ENCODE peak calls at places on chromosomes 6 and 20, in seven cellular contexts. K is CD8-positive, alpha-beta T cell; H is brain microvascular endothelial cell; G is fibroblast of lung; E is BJ; I is tibial nerve; L is IMR-90. S is an unnamed sample.

GRCh38 chr6:169487579-169488205 is 214.1 kb downstream of the WDR27 start:
- DNase-seq in I (no peak), K (no peak), H (no peak), G (peak), L (peak), E (no peak), S (no peak)

GRCh38 chr6:129835691-129836090 is 25.4 kb downstream of the TMEM244 start:
- DNase-seq in K (no peak), L (peak), E (no peak), H (peak), I (no peak), G (peak), S (no peak)

GRCh38 chr20:5078399-5078958 is 41.3 kb downstream of the PCNA start:
- DNase-seq in G (peak), L (peak), H (peak), K (peak), I (peak), E (no peak), S (no peak)

GRCh38 chr20:35344354-35344837 is 52.2 kb upstream of the FAM83C start:
- DNase-seq in H (peak), G (peak), K (no peak), L (peak), I (no peak), E (no peak), S (no peak)

GRCh38 chr6:118708055-118708454 is 56.7 kb upstream of the CEP85L start:
- DNase-seq in G (peak), I (no peak), H (peak), E (no peak), K (peak), L (peak), S (no peak)

GRCh38 chr20:63619505-63619904 is 7.4 kb downstream of the GMEB2 start:
- DNase-seq in E (no peak), G (no peak), L (no peak), H (no peak), I (no peak), K (no peak), S (no peak)

GRCh38 chr20:64191002-64191401 is 26.8 kb downstream of the MYT1 start:
- DNase-seq in L (no peak), G (no peak), I (no peak), E (no peak), K (no peak), H (no peak), S (no peak)

GRCh38 chr20:17960927-17961599 is 7.5 kb downstream of the SNX5 start:
- DNase-seq in H (no peak), G (peak), L (peak), K (no peak), E (no peak), I (no peak), S (no peak)

GRCh38 chr6:16712250-16712930 is 48.9 kb downstream of the ATXN1 start:
- DNase-seq in G (no peak), K (peak), E (no peak), L (no peak), H (no peak), I (no peak), S (no peak)

GRCh38 chr6:41724638-41725501 is 10.5 kb downstream of the TFEB start:
- DNase-seq in E (no peak), G (no peak), I (no peak), L (no peak), H (no peak), K (no peak), S (no peak)

GRCh38 chr6:148629910-148630470 is 116.8 kb upstream of the UST start:
- DNase-seq in E (no peak), G (no peak), I (no peak), H (no peak), K (no peak), L (no peak), S (no peak)

GRCh38 chr6:71279740-71280139 is 8.9 kb upstream of the OGFRL1 start:
- DNase-seq in G (no peak), K (no peak), H (no peak), I (no peak), E (no peak), L (no peak), S (no peak)

GRCh38 chr6:28160233-28160632 is 18.6 kb downstream of the ZKSCAN8 start:
- DNase-seq in H (no peak), I (no peak), K (no peak), G (no peak), E (no peak), L (no peak), S (no peak)

GRCh38 chr6:34671801-34672656 is 24.5 kb downstream of the ILRUN start:
- DNase-seq in E (no peak), L (peak), H (no peak), K (peak), I (no peak), G (peak), S (no peak)

GRCh38 chr6:90190752-90191393 is 105.8 kb downstream of the BACH2 start:
- DNase-seq in I (no peak), K (no peak), L (no peak), E (no peak), G (no peak), H (no peak), S (no peak)

GRCh38 chr6:489762-490161 is 98.2 kb downstream of the IRF4 start:
- DNase-seq in L (no peak), K (no peak), E (no peak), G (no peak), I (no peak), H (no peak), S (no peak)

GRCh38 chr6:128569737-128570438 is 49.5 kb upstream of the PTPRK start:
- DNase-seq in E (peak), H (peak), G (peak), K (no peak), L (peak), I (no peak), S (peak)

GRCh38 chr6:110484321-110484720 is 7.9 kb upstream of the SLC22A16 start:
- DNase-seq in L (no peak), G (no peak), H (no peak), K (no peak), I (no peak), E (no peak), S (no peak)

GRCh38 chr6:70394518-70395300 is 18.6 kb upstream of the FAM135A start:
- DNase-seq in E (no peak), K (no peak), G (no peak), L (no peak), I (no peak), H (no peak), S (no peak)

GRCh38 chr6:72132851-72133250 is 246.5 kb downstream of the RIMS1 start:
- DNase-seq in I (no peak), K (no peak), H (no peak), G (no peak), E (no peak), L (no peak), S (no peak)

GRCh38 chr6:150231456-150231855 is 88.6 kb downstream of the PPP1R14C start:
- DNase-seq in E (no peak), G (peak), K (no peak), L (peak), H (peak), I (no peak), S (no peak)

GRCh38 chr20:58078741-58079522 is 149.5 kb downstream of the ANKRD60 start:
- DNase-seq in H (peak), E (no peak), L (no peak), G (peak), I (no peak), K (no peak), S (peak)

DNA sequence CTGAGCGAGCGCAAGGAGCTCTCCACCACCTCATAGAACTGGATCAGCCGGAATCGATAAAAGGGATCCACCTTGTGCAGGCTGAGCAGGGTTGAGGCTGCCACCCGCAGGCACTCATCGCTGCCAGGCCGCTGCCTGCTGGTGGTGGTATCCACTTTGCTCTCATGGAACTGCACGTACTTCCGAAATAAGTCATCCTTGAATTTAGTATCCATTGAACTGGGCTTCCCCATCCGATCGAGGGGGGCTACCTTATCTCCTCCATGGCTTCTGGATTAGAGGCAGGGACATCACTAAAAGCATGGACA is 7.1 kb downstream of the SPATA2 start:
- DNase-seq in K (no peak), H (no peak), E (no peak), I (no peak), L (no peak), G (no peak), S (no peak)
- TF ChIP-seq CTCF in K (no peak), H (no peak), E (no peak), I (no peak), L (no peak), G (no peak), S (no peak)

GRCh38 chr20:50187403-50188051 is 3.1 kb upstream of the CEBPB start:
- DNase-seq in I (peak), H (peak), K (no peak), L (peak), E (no peak), G (peak), S (no peak)
- H3K4me3 ChIP-seq in I (no peak), H (no peak), K (no peak), L (no peak), E (no peak), G (no peak), S (no peak)

GRCh38 chr20:1199981-1200380 is 3.3 kb upstream of the C20orf202 start:
- DNase-seq in H (no peak), E (no peak), G (no peak), K (no peak), L (no peak), I (no peak), S (no peak)
- TF ChIP-seq CTCF in H (no peak), E (no peak), G (no peak), K (no peak), L (no peak), I (no peak), S (no peak)

GRCh38 chr6:10412948-10413849 is 1.7 kb downstream of the TFAP2A start:
- DNase-seq in L (no peak), G (no peak), K (no peak), I (no peak), E (no peak), H (no peak), S (no peak)

GRCh38 chr6:10415593-10416480 is 963 bp upstream of the TFAP2A start:
- DNase-seq in K (no peak), G (no peak), H (no peak), I (no peak), E (no peak), L (no peak), S (no peak)

GRCh38 chr6:10416516-10416862 is 1.6 kb upstream of the TFAP2A start:
- DNase-seq in K (no peak), L (no peak), G (no peak), I (no peak), E (no peak), H (no peak), S (no peak)

GRCh38 chr6:10413850-10414765 is 766 bp downstream of the TFAP2A start:
- DNase-seq in G (no peak), H (no peak), E (no peak), L (no peak), I (no peak), K (no peak), S (no peak)

DNA sequence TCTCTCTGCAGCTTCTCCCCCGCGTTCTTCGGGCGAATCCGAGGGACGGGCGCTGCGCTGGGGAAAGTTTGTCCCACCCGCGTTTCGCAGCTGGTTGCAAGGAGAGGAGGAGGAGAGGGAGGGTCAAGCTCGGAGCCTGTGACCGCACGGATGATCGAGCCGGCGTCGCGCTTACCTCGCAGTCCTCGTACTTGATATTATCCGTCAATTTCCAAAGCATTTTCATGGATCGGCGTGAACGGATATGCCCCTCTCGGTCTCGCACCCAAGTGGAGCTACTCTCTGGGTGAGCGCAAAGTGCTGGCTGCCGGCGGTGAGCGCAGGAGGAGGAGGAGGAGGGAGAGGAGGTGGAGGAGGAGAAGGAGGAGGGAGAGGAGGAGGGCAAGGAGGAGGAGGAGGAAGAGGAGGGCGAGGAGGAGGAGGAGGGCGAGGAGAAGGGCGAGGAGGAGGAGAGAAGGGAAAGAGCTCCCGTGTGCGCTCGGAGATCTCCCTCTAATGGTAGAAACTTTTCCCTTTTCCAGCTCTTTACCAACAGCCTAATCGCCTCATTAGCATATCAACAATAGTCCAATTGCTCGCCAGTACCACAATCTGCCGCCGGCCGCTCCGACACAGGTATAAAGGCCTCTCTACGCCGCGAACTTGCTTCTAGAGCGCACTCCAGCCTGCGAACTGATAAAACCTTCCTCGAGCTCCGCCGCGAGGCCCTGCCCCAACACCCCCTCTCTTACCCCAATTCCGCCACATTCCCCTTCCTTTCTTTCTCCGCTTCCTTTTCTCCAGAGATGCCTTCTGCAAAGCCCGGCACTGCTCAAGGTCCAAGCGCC is at the start of gene TFAP2A:
- DNase-seq in G (peak), K (no peak), E (no peak), I (no peak), H (peak), L (peak), S (peak)
- H3K4me3 ChIP-seq in G (no peak), K (no peak), E (peak), I (no peak), H (peak), L (peak), S (peak)

GRCh38 chr20:38181971-38182370 is 16.9 kb upstream of the TGM2 start:
- DNase-seq in L (no peak), G (no peak), K (no peak), I (no peak), H (no peak), E (no peak), S (no peak)

GRCh38 chr20:38186788-38187221 is 21.7 kb upstream of the TGM2 start:
- DNase-seq in G (peak), H (no peak), I (no peak), K (no peak), E (no peak), L (peak), S (no peak)

GRCh38 chr20:38181207-38181693 is 16.2 kb upstream of the TGM2 start:
- DNase-seq in I (no peak), E (no peak), G (no peak), L (no peak), H (no peak), K (no peak), S (no peak)

GRCh38 chr20:38180781-38181180 is 15.7 kb upstream of the TGM2 start:
- DNase-seq in G (peak), H (no peak), L (peak), I (no peak), K (no peak), E (no peak), S (no peak)

GRCh38 chr20:38184098-38184497 is 19.0 kb upstream of the TGM2 start:
- DNase-seq in L (no peak), E (no peak), G (peak), K (no peak), H (no peak), I (no peak), S (no peak)
- TF ChIP-seq CTCF in L (no peak), E (no peak), G (no peak), K (no peak), H (no peak), I (no peak), S (no peak)

S was measured in HFF-Myc.